ENCODE peak calls at places on chromosomes 16 and 17, in nine cellular contexts. H, L, Y, U, K, S, X, C and Q are unnamed samples.

GRCh38 chr17:65222216-65222738 is 85.1 kb downstream of the RGS9 start:
- DNase-seq in H (no peak), L (no peak), Y (no peak), U (no peak), K (no peak), S (no peak), X (no peak), C (no peak), Q (no peak)

GRCh38 chr17:81578038-81578441 is 25.9 kb upstream of the FAAP100 start:
- DNase-seq in H (no peak), L (no peak), Y (no peak), U (no peak), K (no peak), S (no peak), X (no peak), C (no peak), Q (no peak)

GRCh38 chr16:2970563-2970962 is 1.4 kb downstream of the PAQR4 start:
- DNase-seq in H (no peak), L (no peak), Y (no peak), U (no peak), K (no peak), S (no peak), X (no peak), C (no peak), Q (no peak)

GRCh38 chr16:57282510-57283213 is 1.8 kb downstream of the PLLP start:
- DNase-seq in H (no peak), L (no peak), Y (no peak), U (no peak), K (no peak), S (no peak), X (no peak), C (no peak), Q (no peak)

GRCh38 chr17:81700353-81701287 is 2.5 kb upstream of the MRPL12 start:
- DNase-seq in H (no peak), L (no peak), Y (no peak), U (no peak), K (no peak), S (no peak), X (no peak), C (no peak), Q (no peak)

GRCh38 chr16:84382396-84382795 is 14.1 kb downstream of the ATP2C2 start:
- DNase-seq in H (no peak), L (no peak), Y (no peak), U (no peak), K (no peak), S (no peak), X (no peak), C (no peak), Q (no peak)

GRCh38 chr16:56041556-56042140 is 149.6 kb upstream of the GNAO1 start:
- DNase-seq in H (no peak), L (no peak), Y (no peak), U (no peak), K (no peak), S (no peak), X (peak; percentile 5), C (no peak), Q (no peak)

GRCh38 chr16:27625050-27625697 is 75.2 kb downstream of the KATNIP start:
- DNase-seq in H (no peak), L (no peak), Y (no peak), U (no peak), K (no peak), S (no peak), X (no peak), C (no peak), Q (no peak)

GRCh38 chr16:84925092-84925772 is 86.1 kb downstream of the ZDHHC7 start:
- DNase-seq in H (no peak), L (no peak), Y (peak; percentile 19), U (no peak), K (peak; percentile 72), S (peak; percentile 6), X (peak; percentile 49), C (peak; percentile 48), Q (peak; percentile 11)

GRCh38 chr17:16381496-16381820 is 567 bp downstream of the UBB start:
- DNase-seq in H (no peak), L (no peak), Y (peak; percentile 19), U (no peak), K (no peak), S (no peak), X (no peak), C (peak; percentile 17), Q (no peak)

GRCh38 chr17:17628388-17629008 is 37.0 kb upstream of the PEMT start:
- DNase-seq in H (no peak), L (no peak), Y (no peak), U (no peak), K (peak; percentile 46), S (no peak), X (peak; percentile 75), C (peak; percentile 9), Q (no peak)

GRCh38 chr17:7881655-7882054 is 6.9 kb upstream of the CHD3 start:
- DNase-seq in H (no peak), L (no peak), Y (no peak), U (no peak), K (no peak), S (no peak), X (no peak), C (no peak), Q (no peak)

GRCh38 chr16:48687421-48688038 is 77.5 kb upstream of the N4BP1 start:
- DNase-seq in H (peak; percentile 8), L (no peak), Y (no peak), U (no peak), K (peak; percentile 28), S (no peak), X (peak; percentile 66), C (no peak), Q (peak; percentile 1)